ENCODE peak calls at places on chromosomes 12 and 14, in five cellular contexts. S, B, F, Y and N are unnamed samples.

GRCh38 chr12:69101505-69101904 is 137.9 kb upstream of the CPSF6 start:
- DNase-seq in B (no peak), F (peak; percentile 65), S (no peak), Y (no peak), N (no peak)

GRCh38 chr12:43979450-43979849 is 143.6 kb downstream of the TMEM117 start:
- DNase-seq in Y (no peak), B (no peak), S (no peak), F (no peak), N (no peak)

GRCh38 chr12:51592034-51592705 is 1.1 kb downstream of the SCN8A start:
- DNase-seq in B (peak; percentile 93), F (no peak), Y (no peak), S (no peak), N (peak; percentile 15)

GRCh38 chr14:89922549-89922907 is 32.0 kb downstream of the EFCAB11 start:
- DNase-seq in S (no peak), B (no peak), Y (no peak), F (no peak), N (no peak)

GRCh38 chr12:4449862-4450222 is 4.2 kb upstream of the FGF6 start:
- DNase-seq in B (no peak), Y (no peak), S (no peak), F (peak; percentile 21), N (no peak)

GRCh38 chr14:71163842-71164500 is 256.7 kb downstream of the PCNX1 start:
- DNase-seq in S (no peak), B (no peak), F (no peak), Y (no peak), N (no peak)

GRCh38 chr12:42744539-42745156 is 155.1 kb upstream of the PRICKLE1 start:
- DNase-seq in F (no peak), B (peak; percentile 90), S (no peak), Y (no peak), N (no peak)

GRCh38 chr14:54490448-54490805 is 1.6 kb upstream of the GMFB start:
- DNase-seq in F (no peak), S (no peak), Y (no peak), B (peak; percentile 25), N (no peak)

GRCh38 chr12:124411291-124411878 is 116.5 kb downstream of the RFLNA start:
- DNase-seq in F (no peak), Y (peak; percentile 96), B (peak; percentile 98), S (no peak), N (peak; percentile 78)

GRCh38 chr12:109358154-109358869 is 10.6 kb downstream of the MYO1H start:
- DNase-seq in F (no peak), Y (no peak), S (no peak), B (no peak), N (no peak)

GRCh38 chr12:22541496-22541895 is 2.8 kb downstream of the C2CD5 start:
- DNase-seq in S (no peak), B (no peak), F (no peak), Y (no peak), N (no peak)

GRCh38 chr12:104177663-104178501 is 37.7 kb upstream of the TXNRD1 start:
- DNase-seq in S (no peak), B (peak; percentile 99), F (peak; percentile 40), Y (peak; percentile 97), N (peak; percentile 86)

GRCh38 chr12:112820796-112821195 is 29.2 kb downstream of the RPH3A start:
- DNase-seq in B (no peak), F (no peak), Y (no peak), S (no peak), N (no peak)

GRCh38 chr12:95213928-95214327 is 3.3 kb downstream of the FGD6 start:
- DNase-seq in F (peak; percentile 77), Y (no peak), S (no peak), B (no peak), N (no peak)

GRCh38 chr12:68331869-68332725 is at the start of gene MDM1:
- DNase-seq in F (peak; percentile 99), Y (peak; percentile 99), S (peak; percentile 95), B (peak; percentile 99), N (peak; percentile 96)

GRCh38 chr14:103847954-103848719 is 762 bp upstream of the PPP1R13B start:
- DNase-seq in F (peak; percentile 48), S (no peak), Y (peak; percentile 74), B (no peak), N (no peak)

GRCh38 chr12:121996945-121997612 is 24.6 kb upstream of the BCL7A start:
- DNase-seq in F (no peak), Y (no peak), S (no peak), B (peak; percentile 26), N (no peak)

GRCh38 chr12:79933580-79934264 is 1.2 kb downstream of the PPP1R12A start:
- DNase-seq in B (peak; percentile 35), F (no peak), S (peak; percentile 23), Y (no peak), N (no peak)

GRCh38 chr14:91241848-91242247 is 2.7 kb downstream of the GPR68 start:
- DNase-seq in B (no peak), Y (no peak), F (no peak), S (no peak), N (no peak)